ENCODE peak calls at places on chromosome 1, in eight cellular contexts. B, F, A, J, X, Y, E and R are unnamed samples.

GRCh38 chr1:22636369-22636768 is at the start of gene C1QA:
- DNase-seq in B (no peak), F (no peak), A (no peak), J (no peak), X (no peak), Y (no peak), E (peak), R (no peak)

GRCh38 chr1:242827538-242827937 is 303.0 kb upstream of the PLD5 start:
- DNase-seq in B (no peak), F (no peak), A (no peak), J (no peak), X (no peak), Y (no peak), E (no peak), R (peak)

GRCh38 chr1:200733907-200734306 is 4.8 kb upstream of the CAMSAP2 start:
- DNase-seq in B (no peak), F (no peak), A (no peak), J (no peak), X (no peak), Y (no peak), E (no peak), R (peak)

GRCh38 chr1:113780363-113781146 is 21.3 kb upstream of the PHTF1 start:
- DNase-seq in B (peak), F (no peak), A (no peak), J (no peak), X (no peak), Y (no peak), E (no peak), R (no peak)

GRCh38 chr1:9289090-9289534 is 3.6 kb upstream of the SPSB1 start:
- DNase-seq in B (peak), F (peak), A (peak), J (peak), X (peak), Y (peak), E (peak), R (peak)

GRCh38 chr1:93344484-93344883 is 1.2 kb upstream of the DR1 start:
- DNase-seq in B (no peak), F (no peak), A (no peak), J (no peak), X (no peak), Y (no peak), E (no peak), R (no peak)

GRCh38 chr1:202056644-202057334 is 46.4 kb downstream of the ELF3 start:
- DNase-seq in B (no peak), F (no peak), A (peak), J (no peak), X (no peak), Y (no peak), E (no peak), R (peak)

GRCh38 chr1:61079898-61080336 is 2.4 kb upstream of the NFIA start:
- DNase-seq in B (peak), F (no peak), A (peak), J (no peak), X (peak), Y (peak), E (peak), R (peak)

GRCh38 chr1:167562697-167563096 is 9.1 kb upstream of the CREG1 start:
- DNase-seq in B (no peak), F (no peak), A (no peak), J (no peak), X (peak), Y (peak), E (no peak), R (no peak)